ENCODE peak calls at places on chromosomes 12 and 14, in four cellular contexts. W is esophagus muscularis mucosa, U is lower leg skin, C is body of pancreas. I is an unnamed sample.

GRCh38 chr12:112013601-112014402 is 576 bp downstream of the ERP29 start:
- DNase-seq in W (no peak), C (peak; percentile 83), U (peak; percentile 33), I (no peak)

GRCh38 chr14:95533391-95533821 is 1.4 kb upstream of the GLRX5 start:
- DNase-seq in W (no peak), C (no peak), U (no peak), I (no peak)

GRCh38 chr12:15045451-15045850 is 72.6 kb downstream of the PDE6H start:
- DNase-seq in U (no peak), C (no peak), W (no peak), I (no peak)

GRCh38 chr14:100504372-100505078 is 82.7 kb downstream of the BEGAIN start:
- DNase-seq in W (no peak), U (no peak), C (no peak), I (no peak)

GRCh38 chr12:57852620-57853509 is 6.3 kb upstream of the CTDSP2 start:
- DNase-seq in C (peak; percentile 39), W (no peak), U (no peak), I (no peak)

GRCh38 chr12:104632724-104633181 is 176.0 kb downstream of the CHST11 start:
- DNase-seq in W (no peak), U (no peak), C (no peak), I (no peak)

GRCh38 chr14:51323492-51323891 is 83.4 kb downstream of the TMX1 start:
- DNase-seq in C (no peak), U (no peak), W (no peak), I (no peak)

GRCh38 chr12:58008658-58009057 is 67.3 kb downstream of the ATP23 start:
- DNase-seq in U (no peak), C (no peak), W (no peak), I (no peak)

GRCh38 chr12:7934153-7934552 is 1.8 kb downstream of the SLC2A3 start:
- DNase-seq in U (no peak), W (no peak), C (no peak), I (no peak)

GRCh38 chr12:7934560-7935463 is 1.2 kb downstream of the SLC2A3 start:
- DNase-seq in U (no peak), W (no peak), C (no peak), I (no peak)

GRCh38 chr12:7935464-7935772 is 569 bp downstream of the SLC2A3 start:
- DNase-seq in C (no peak), W (no peak), U (no peak), I (no peak)

GRCh38 chr12:7935773-7936581 is at the start of gene SLC2A3:
- DNase-seq in W (peak; percentile 96), U (peak; percentile 78), C (peak; percentile 19), I (no peak)

DNA sequence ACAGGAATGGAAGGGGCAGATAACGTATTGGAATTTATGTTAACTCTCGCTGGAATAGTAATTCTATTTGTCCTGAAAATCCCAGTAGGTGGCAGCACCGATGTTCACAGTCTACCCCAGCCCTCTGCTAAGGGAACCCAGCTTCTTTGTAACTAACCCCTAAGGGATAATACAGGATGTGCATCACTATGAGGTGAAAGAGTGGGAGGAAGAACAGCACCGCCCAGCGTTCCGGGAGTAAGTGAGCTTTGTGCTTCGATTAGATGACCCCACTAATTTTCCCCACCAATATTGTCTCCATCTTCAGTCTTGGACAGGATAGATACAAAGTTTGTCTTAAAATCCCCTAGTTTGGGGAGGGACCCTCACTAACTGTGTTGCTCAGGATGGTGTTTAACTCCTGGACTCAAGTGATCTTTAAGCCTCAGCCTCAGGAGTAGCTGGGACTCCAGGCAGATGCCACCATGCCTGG is 2.7 kb downstream of the SLC2A3 start:
- DNase-seq in C (peak; percentile 65), U (peak; percentile 77), W (peak; percentile 92), I (no peak)
- TF ChIP-seq POLR2A in C (no peak), U (no peak), W (no peak), I (no peak)

GRCh38 chr14:35446450-35446849 is 41.9 kb upstream of the NFKBIA start:
- DNase-seq in U (no peak), C (no peak), W (peak; percentile 78), I (no peak)
- TF ChIP-seq POLR2A in U (no peak), C (no peak), W (no peak), I (no peak)

DNA sequence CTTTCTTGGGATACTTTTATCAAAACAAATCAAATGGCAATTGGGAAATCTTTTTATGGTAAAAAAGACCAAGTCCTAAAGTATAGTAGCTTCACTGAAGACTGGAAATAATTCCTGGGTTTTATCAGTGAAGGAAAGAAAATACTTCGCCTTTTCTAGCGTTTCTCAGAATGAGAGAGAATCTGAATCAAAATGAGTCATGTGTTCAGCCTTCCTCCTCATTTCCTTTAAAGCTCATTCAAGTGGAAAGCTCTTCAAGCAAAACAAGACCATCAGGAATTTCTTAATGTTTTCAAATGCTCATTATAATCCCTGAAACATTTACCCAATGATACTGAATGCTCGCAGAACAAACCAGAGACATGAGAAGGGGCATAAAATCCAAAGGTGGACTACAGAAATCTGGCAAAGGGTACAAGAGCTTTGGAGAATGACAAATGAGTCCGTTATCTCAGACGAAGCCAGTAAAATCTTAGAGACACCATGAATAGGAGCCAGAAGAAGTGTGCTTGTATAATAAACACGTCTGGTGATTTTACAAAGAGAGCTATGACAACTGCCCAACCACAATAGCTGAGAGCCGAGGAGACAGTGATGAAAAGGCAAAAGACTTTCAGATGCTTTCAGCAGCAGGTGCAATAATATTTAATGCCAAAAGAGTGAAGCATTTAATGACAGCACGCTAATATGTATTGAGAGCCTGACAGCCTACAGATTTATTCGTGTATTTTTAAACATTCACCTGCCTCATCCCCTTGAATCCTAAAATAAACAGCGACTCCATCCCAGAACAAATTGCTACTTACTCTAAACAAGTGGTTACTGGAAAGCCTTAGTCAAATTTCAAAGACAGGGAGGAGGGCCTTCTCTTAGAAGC is 19.1 kb downstream of the SPRING1 start:
- DNase-seq in U (no peak), C (no peak), W (no peak), I (no peak)
- TF ChIP-seq POLR2A in U (no peak), C (no peak), W (no peak), I (no peak)

GRCh38 chr12:108565976-108566375 is 3.6 kb downstream of the ISCU start:
- DNase-seq in U (peak; percentile 67), C (peak; percentile 91), W (peak; percentile 87), I (no peak)
- TF ChIP-seq POLR2A in U (no peak), C (no peak), W (no peak), I (no peak)

GRCh38 chr14:74302634-74303569 is at the start of gene ABCD4:
- DNase-seq in W (peak; percentile 97), U (peak; percentile 93), C (peak; percentile 98), I (peak; percentile 91)
- TF ChIP-seq POLR2A in W (peak; percentile 30), U (no peak), C (peak; percentile 73), I (no peak)

DNA sequence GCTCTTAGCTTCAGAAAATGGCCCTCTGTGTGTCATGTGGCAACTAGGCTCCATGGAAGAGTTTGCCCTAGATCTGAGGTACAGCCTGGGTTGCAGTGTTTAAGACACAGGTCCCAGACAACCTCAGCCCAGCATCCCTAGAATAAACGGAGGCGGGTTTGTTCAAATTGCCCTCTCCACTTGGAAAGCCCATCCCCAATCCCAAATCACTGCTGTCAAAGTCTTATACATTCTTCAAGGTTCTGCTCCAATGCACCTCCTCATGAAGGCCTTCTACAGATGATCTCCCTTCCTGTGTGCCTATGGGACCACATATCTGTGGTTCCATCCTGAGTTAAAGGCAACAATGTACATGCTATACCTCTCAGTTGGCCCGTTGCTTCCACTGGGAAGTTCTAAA is 289.8 kb downstream of the DPF3 start:
- DNase-seq in W (peak; percentile 37), U (no peak), C (no peak), I (peak; percentile 52)
- TF ChIP-seq POLR2A in W (no peak), U (no peak), C (no peak), I (no peak)

I was measured in vagina.